ENCODE peak calls at places on chromosomes 3 and 15, in six cellular contexts. One of them, this sample, is unnamed.

GRCh38 chr3:117553461-117553860 is 843.9 kb downstream of the TUSC7 start:
- DNase-seq in brain microvascular endothelial cell: peak
- DNase-seq in breast epithelium: no peak
- DNase-seq in aorta: no peak
- DNase-seq in cardiac muscle cell: peak
- DNase-seq in AG04450: no peak
- DNase-seq in this sample: no peak

GRCh38 chr15:77482570-77482969 is 61.9 kb downstream of the HMG20A start:
- DNase-seq in AG04450: peak
- DNase-seq in aorta: no peak
- DNase-seq in brain microvascular endothelial cell: peak
- DNase-seq in cardiac muscle cell: peak
- DNase-seq in breast epithelium: no peak
- DNase-seq in this sample: no peak

GRCh38 chr15:32120577-32121465 is 90.5 kb downstream of the CHRNA7 start:
- DNase-seq in aorta: no peak
- DNase-seq in AG04450: no peak
- DNase-seq in breast epithelium: no peak
- DNase-seq in brain microvascular endothelial cell: no peak
- DNase-seq in cardiac muscle cell: no peak
- DNase-seq in this sample: no peak

GRCh38 chr3:98240133-98240532 is 23.9 kb upstream of the OR5H6 start:
- DNase-seq in AG04450: no peak
- DNase-seq in brain microvascular endothelial cell: no peak
- DNase-seq in breast epithelium: no peak
- DNase-seq in aorta: no peak
- DNase-seq in cardiac muscle cell: no peak
- DNase-seq in this sample: no peak

GRCh38 chr15:24017470-24017869 is 330.4 kb upstream of the NDN start:
- DNase-seq in brain microvascular endothelial cell: no peak
- DNase-seq in cardiac muscle cell: no peak
- DNase-seq in AG04450: no peak
- DNase-seq in breast epithelium: no peak
- DNase-seq in aorta: no peak
- DNase-seq in this sample: no peak

GRCh38 chr3:101117473-101117872 is 124.3 kb upstream of the ABI3BP start:
- DNase-seq in breast epithelium: no peak
- DNase-seq in cardiac muscle cell: no peak
- DNase-seq in aorta: no peak
- DNase-seq in brain microvascular endothelial cell: no peak
- DNase-seq in AG04450: no peak
- DNase-seq in this sample: no peak

GRCh38 chr15:42100021-42100800 is 5.8 kb upstream of the PLA2G4D start:
- DNase-seq in aorta: no peak
- DNase-seq in breast epithelium: no peak
- DNase-seq in brain microvascular endothelial cell: peak
- DNase-seq in cardiac muscle cell: peak
- DNase-seq in AG04450: no peak
- DNase-seq in this sample: no peak

GRCh38 chr3:5677560-5677959 is 490.1 kb downstream of the EDEM1 start:
- DNase-seq in breast epithelium: no peak
- DNase-seq in brain microvascular endothelial cell: no peak
- DNase-seq in cardiac muscle cell: no peak
- DNase-seq in AG04450: no peak
- DNase-seq in aorta: no peak
- DNase-seq in this sample: no peak

GRCh38 chr3:151290673-151291072 is 12.3 kb upstream of the P2RY14 start:
- DNase-seq in brain microvascular endothelial cell: no peak
- DNase-seq in aorta: no peak
- DNase-seq in cardiac muscle cell: peak
- DNase-seq in AG04450: no peak
- DNase-seq in breast epithelium: no peak
- DNase-seq in this sample: no peak

GRCh38 chr15:39843561-39843960 is 60.9 kb upstream of the FSIP1 start:
- DNase-seq in breast epithelium: no peak
- DNase-seq in aorta: no peak
- DNase-seq in brain microvascular endothelial cell: no peak
- DNase-seq in cardiac muscle cell: no peak
- DNase-seq in AG04450: no peak
- DNase-seq in this sample: no peak

GRCh38 chr3:159779883-159780282 is 208.8 kb upstream of the IL12A start:
- DNase-seq in breast epithelium: no peak
- DNase-seq in cardiac muscle cell: no peak
- DNase-seq in AG04450: no peak
- DNase-seq in aorta: no peak
- DNase-seq in brain microvascular endothelial cell: no peak
- DNase-seq in this sample: no peak

GRCh38 chr3:146160233-146160963 is 586 bp downstream of the PLOD2 start:
- DNase-seq in breast epithelium: peak
- DNase-seq in brain microvascular endothelial cell: peak
- DNase-seq in cardiac muscle cell: peak
- DNase-seq in AG04450: no peak
- DNase-seq in aorta: peak
- DNase-seq in this sample: no peak

GRCh38 chr3:195250473-195251251 is 20.3 kb downstream of the XXYLT1 start:
- DNase-seq in cardiac muscle cell: peak
- DNase-seq in AG04450: no peak
- DNase-seq in aorta: no peak
- DNase-seq in breast epithelium: no peak
- DNase-seq in brain microvascular endothelial cell: peak
- DNase-seq in this sample: no peak

GRCh38 chr15:85128636-85129035 is 147.0 kb downstream of the PDE8A start:
- DNase-seq in cardiac muscle cell: no peak
- DNase-seq in breast epithelium: no peak
- DNase-seq in aorta: no peak
- DNase-seq in brain microvascular endothelial cell: no peak
- DNase-seq in AG04450: no peak
- DNase-seq in this sample: no peak

GRCh38 chr15:85118581-85118980 is 136.9 kb downstream of the PDE8A start:
- DNase-seq in cardiac muscle cell: no peak
- DNase-seq in brain microvascular endothelial cell: no peak
- DNase-seq in breast epithelium: no peak
- DNase-seq in aorta: no peak
- DNase-seq in AG04450: no peak
- DNase-seq in this sample: peak

GRCh38 chr15:85125056-85125661 is 143.5 kb downstream of the PDE8A start:
- DNase-seq in brain microvascular endothelial cell: peak
- DNase-seq in breast epithelium: no peak
- DNase-seq in AG04450: no peak
- DNase-seq in aorta: no peak
- DNase-seq in cardiac muscle cell: peak
- DNase-seq in this sample: no peak

GRCh38 chr15:85120351-85121113 is 138.9 kb downstream of the PDE8A start:
- DNase-seq in breast epithelium: no peak
- DNase-seq in aorta: no peak
- DNase-seq in cardiac muscle cell: no peak
- DNase-seq in AG04450: no peak
- DNase-seq in brain microvascular endothelial cell: no peak
- DNase-seq in this sample: no peak

DNA sequence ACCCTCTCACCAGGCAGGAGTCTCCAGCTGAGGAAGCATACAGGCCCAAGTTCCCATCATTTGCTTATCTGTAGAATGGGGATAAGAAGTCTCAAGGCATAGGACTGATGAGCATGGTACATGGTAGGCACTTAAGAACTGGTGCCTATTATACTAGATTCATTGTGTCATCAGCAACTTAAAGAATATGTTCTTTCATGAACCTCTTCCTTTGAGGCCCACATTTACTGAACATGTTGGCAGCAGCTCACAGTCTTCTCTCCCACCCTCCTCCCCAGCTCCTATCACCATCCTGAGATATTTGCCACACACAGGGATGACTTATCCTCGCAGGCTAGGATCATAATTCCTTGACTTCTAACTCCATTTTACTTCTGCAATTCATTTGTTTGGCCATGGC is 142.5 kb downstream of the PDE8A start:
- DNase-seq in aorta: no peak
- DNase-seq in cardiac muscle cell: no peak
- DNase-seq in breast epithelium: no peak
- DNase-seq in brain microvascular endothelial cell: no peak
- DNase-seq in AG04450: no peak
- DNase-seq in this sample: no peak
- H3K27ac ChIP-seq in aorta: no peak
- H3K27ac ChIP-seq in cardiac muscle cell: no peak
- H3K27ac ChIP-seq in breast epithelium: no peak
- H3K27ac ChIP-seq in brain microvascular endothelial cell: no peak
- H3K27ac ChIP-seq in AG04450: no peak
- H3K27ac ChIP-seq in this sample: no peak

GRCh38 chr3:48716508-48716981 is 476 bp downstream of the IP6K2 start:
- DNase-seq in breast epithelium: no peak
- DNase-seq in aorta: no peak
- DNase-seq in cardiac muscle cell: no peak
- DNase-seq in AG04450: no peak
- DNase-seq in brain microvascular endothelial cell: no peak
- DNase-seq in this sample: peak
- H3K27ac ChIP-seq in breast epithelium: peak
- H3K27ac ChIP-seq in aorta: no peak
- H3K27ac ChIP-seq in cardiac muscle cell: peak
- H3K27ac ChIP-seq in AG04450: peak
- H3K27ac ChIP-seq in brain microvascular endothelial cell: peak
- H3K27ac ChIP-seq in this sample: peak

DNA sequence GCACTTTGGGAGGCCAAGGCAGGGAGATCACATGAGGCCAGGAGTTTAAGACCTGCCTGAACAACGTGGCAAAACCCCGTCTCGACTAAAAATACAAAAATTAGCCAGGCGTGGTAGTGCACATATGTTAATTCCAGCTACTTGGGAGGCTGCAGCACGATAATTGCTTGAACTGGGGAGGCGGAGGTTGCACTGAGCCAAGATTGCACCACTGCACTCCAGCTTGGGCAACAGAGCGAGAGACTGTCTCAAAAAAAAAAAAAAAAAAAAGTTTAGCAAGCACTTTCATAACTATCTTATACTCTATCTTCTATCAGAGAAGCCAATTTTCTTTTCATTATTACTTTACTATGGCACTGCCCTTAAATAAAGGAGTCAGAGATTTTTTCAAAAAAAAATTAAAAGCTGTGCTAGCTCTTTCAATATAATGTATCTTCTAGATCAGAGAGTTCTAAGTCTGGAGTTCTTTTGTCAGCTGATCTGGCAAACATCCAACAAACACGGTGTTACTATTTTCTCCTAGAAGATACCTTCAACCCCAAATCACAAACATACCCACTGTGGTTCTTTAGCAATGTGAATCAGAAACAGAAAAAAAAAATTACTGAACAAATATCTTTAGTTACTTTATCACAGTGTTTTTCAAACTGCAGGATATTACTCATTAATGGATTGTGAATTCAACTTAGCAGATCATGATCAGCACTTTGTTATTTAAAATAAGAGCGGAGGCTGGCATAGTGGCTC is 3.0 kb downstream of the ZNF770 start:
- DNase-seq in brain microvascular endothelial cell: no peak
- DNase-seq in AG04450: no peak
- DNase-seq in breast epithelium: no peak
- DNase-seq in cardiac muscle cell: peak
- DNase-seq in aorta: no peak
- DNase-seq in this sample: no peak
- H3K27ac ChIP-seq in brain microvascular endothelial cell: no peak
- H3K27ac ChIP-seq in AG04450: no peak
- H3K27ac ChIP-seq in breast epithelium: peak
- H3K27ac ChIP-seq in cardiac muscle cell: peak
- H3K27ac ChIP-seq in aorta: no peak
- H3K27ac ChIP-seq in this sample: no peak

GRCh38 chr3:64667138-64667537 is 20.7 kb downstream of the ADAMTS9 start:
- DNase-seq in brain microvascular endothelial cell: no peak
- DNase-seq in cardiac muscle cell: peak
- DNase-seq in breast epithelium: no peak
- DNase-seq in aorta: no peak
- DNase-seq in AG04450: no peak
- DNase-seq in this sample: no peak
- H3K27ac ChIP-seq in brain microvascular endothelial cell: no peak
- H3K27ac ChIP-seq in cardiac muscle cell: no peak
- H3K27ac ChIP-seq in breast epithelium: no peak
- H3K27ac ChIP-seq in aorta: peak
- H3K27ac ChIP-seq in AG04450: no peak
- H3K27ac ChIP-seq in this sample: no peak

DNA sequence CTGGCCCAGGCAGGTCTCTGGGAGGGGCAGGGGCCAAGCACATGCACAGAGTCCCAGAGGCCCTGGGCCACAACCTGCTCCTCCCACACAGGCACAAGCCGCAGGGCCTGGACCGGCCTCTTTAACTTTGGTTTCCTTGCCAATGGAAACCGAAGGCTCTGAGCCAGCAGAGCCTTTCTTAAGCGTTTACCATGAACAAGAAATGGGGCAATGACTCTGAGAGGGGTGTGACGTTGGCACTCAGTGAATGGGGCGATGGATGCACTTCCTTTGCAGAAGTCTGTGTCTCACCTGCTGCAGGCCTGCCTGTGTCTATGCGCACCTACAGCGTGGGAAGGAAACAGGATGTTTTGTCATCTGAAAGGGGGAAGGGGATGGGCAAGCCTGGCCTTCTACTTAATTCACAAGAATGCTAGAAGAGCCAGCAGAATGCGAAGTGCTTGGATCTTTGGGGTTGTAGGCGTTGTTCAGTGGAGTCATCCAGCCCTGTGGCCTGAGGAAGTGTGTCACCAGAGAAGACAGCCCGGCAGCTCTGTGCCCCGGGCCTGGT is 41.8 kb downstream of the IFT122 start:
- DNase-seq in breast epithelium: peak
- DNase-seq in aorta: peak
- DNase-seq in brain microvascular endothelial cell: peak
- DNase-seq in AG04450: no peak
- DNase-seq in cardiac muscle cell: peak
- DNase-seq in this sample: peak
- H3K27ac ChIP-seq in breast epithelium: peak
- H3K27ac ChIP-seq in aorta: no peak
- H3K27ac ChIP-seq in brain microvascular endothelial cell: no peak
- H3K27ac ChIP-seq in AG04450: no peak
- H3K27ac ChIP-seq in cardiac muscle cell: no peak
- H3K27ac ChIP-seq in this sample: peak